ENCODE peak calls at places on chromosome 3, in nine cellular contexts. R is heart left ventricle; D is GM23248; C is CD8-positive, alpha-beta T cell; J is cardiac muscle cell; F is CD4-positive, CD25-positive, alpha-beta regulatory T cell; P is transverse colon; W is left lung; Z is choroid plexus epithelial cell. S is an unnamed sample.

GRCh38 chr3:29282431-29283296 is 1.8 kb downstream of the RBMS3 start:
- DNase-seq in R (no peak), D (peak; percentile 57), C (no peak), J (peak; percentile 71), F (no peak), P (no peak), W (no peak), Z (peak; percentile 85), S (no peak)

GRCh38 chr3:11930084-11930483 is 74.1 kb upstream of the SYN2 start:
- DNase-seq in R (no peak), D (no peak), C (no peak), J (no peak), F (no peak), P (no peak), W (no peak), Z (no peak), S (no peak)

GRCh38 chr3:9163289-9163688 is 86.2 kb downstream of the SRGAP3 start:
- DNase-seq in R (no peak), D (no peak), C (no peak), J (no peak), F (no peak), P (no peak), W (no peak), Z (no peak), S (no peak)

GRCh38 chr3:104359546-104359945 is 1007.2 kb upstream of the ALCAM start:
- DNase-seq in R (no peak), D (peak; percentile 90), C (no peak), J (peak; percentile 74), F (no peak), P (no peak), W (no peak), Z (peak; percentile 96), S (no peak)

GRCh38 chr3:39479701-39480414 is 12.4 kb downstream of the MOBP start:
- DNase-seq in R (no peak), D (no peak), C (no peak), J (no peak), F (no peak), P (no peak), W (no peak), Z (no peak), S (no peak)

GRCh38 chr3:20057612-20058180 is 17.4 kb downstream of the KAT2B start:
- DNase-seq in R (no peak), D (no peak), C (no peak), J (peak; percentile 63), F (no peak), P (no peak), W (no peak), Z (peak; percentile 56), S (no peak)

GRCh38 chr3:188567478-188568195 is 413.7 kb downstream of the LPP start:
- DNase-seq in R (no peak), D (no peak), C (no peak), J (peak; percentile 33), F (no peak), P (no peak), W (no peak), Z (peak; percentile 55), S (no peak)

GRCh38 chr3:10352146-10352911 is 31.4 kb upstream of the SEC13 start:
- DNase-seq in R (no peak), D (peak; percentile 39), C (no peak), J (peak; percentile 60), F (no peak), P (no peak), W (no peak), Z (peak; percentile 98), S (no peak)

GRCh38 chr3:170864525-170865208 is 5.3 kb downstream of the RPL22L1 start:
- DNase-seq in R (no peak), D (peak; percentile 21), C (no peak), J (no peak), F (no peak), P (no peak), W (no peak), Z (no peak), S (no peak)

GRCh38 chr3:162729686-162730085 is 1233.1 kb downstream of the OTOL1 start:
- DNase-seq in R (no peak), D (peak; percentile 85), C (no peak), J (no peak), F (no peak), P (no peak), W (no peak), Z (no peak), S (no peak)

GRCh38 chr3:136261826-136262225 is 11.7 kb downstream of the PCCB start:
- DNase-seq in R (no peak), D (no peak), C (no peak), J (no peak), F (no peak), P (no peak), W (no peak), Z (no peak), S (no peak)

GRCh38 chr3:35644461-35644860 is 5.1 kb downstream of the ARPP21 start:
- DNase-seq in R (no peak), D (no peak), C (no peak), J (no peak), F (no peak), P (no peak), W (no peak), Z (no peak), S (no peak)

GRCh38 chr3:11717768-11718581 is 74.3 kb upstream of the VGLL4 start:
- DNase-seq in R (no peak), D (peak; percentile 69), C (no peak), J (peak; percentile 68), F (no peak), P (no peak), W (no peak), Z (peak; percentile 67), S (no peak)

GRCh38 chr3:83953417-83954089 is 1005.2 kb upstream of the CADM2 start:
- DNase-seq in R (no peak), D (no peak), C (no peak), J (no peak), F (no peak), P (no peak), W (no peak), Z (peak; percentile 20), S (no peak)

GRCh38 chr3:14405120-14405885 is 2.9 kb downstream of the SLC6A6 start:
- DNase-seq in R (no peak), D (peak; percentile 38), C (no peak), J (peak; percentile 44), F (no peak), P (no peak), W (no peak), Z (no peak), S (no peak)
- H3K4me3 ChIP-seq in R (peak overlapping the region; percentile 92), D (peak overlapping the region; percentile 73), C (no peak overlapping the region), J (no peak overlapping the region), F (peak overlapping the region; percentile 94), P (no peak overlapping the region), W (peak overlapping the region; percentile 80), Z (no peak overlapping the region), S (peak overlapping the region; percentile 97)

DNA sequence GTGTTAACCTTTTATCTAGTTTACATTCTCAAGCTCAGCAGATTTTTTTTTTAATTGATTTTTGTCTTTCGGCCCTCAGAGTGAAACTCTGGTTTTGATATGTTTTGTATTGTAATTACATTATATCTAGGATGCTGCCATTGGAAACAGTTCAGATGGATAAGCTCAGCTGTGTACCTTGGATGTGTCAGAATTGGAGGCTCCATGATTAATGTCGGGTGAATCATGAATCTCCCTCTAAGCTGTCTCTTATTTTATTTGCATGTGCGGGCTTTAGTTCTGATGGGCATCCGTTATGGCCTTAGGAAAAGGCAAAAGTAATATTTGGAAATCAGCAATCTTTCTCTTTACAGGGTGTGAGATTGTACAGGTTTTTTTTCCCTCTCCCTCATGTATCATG is 4.2 kb downstream of the PTPRG start:
- DNase-seq in R (no peak), D (peak; percentile 27), C (no peak), J (no peak), F (no peak), P (no peak), W (no peak), Z (no peak), S (no peak)
- H3K4me3 ChIP-seq in R (no peak overlapping the region), D (no peak overlapping the region), C (no peak overlapping the region), J (no peak overlapping the region), F (no peak overlapping the region), P (no peak overlapping the region), W (no peak overlapping the region), Z (no peak overlapping the region), S (no peak overlapping the region)

DNA sequence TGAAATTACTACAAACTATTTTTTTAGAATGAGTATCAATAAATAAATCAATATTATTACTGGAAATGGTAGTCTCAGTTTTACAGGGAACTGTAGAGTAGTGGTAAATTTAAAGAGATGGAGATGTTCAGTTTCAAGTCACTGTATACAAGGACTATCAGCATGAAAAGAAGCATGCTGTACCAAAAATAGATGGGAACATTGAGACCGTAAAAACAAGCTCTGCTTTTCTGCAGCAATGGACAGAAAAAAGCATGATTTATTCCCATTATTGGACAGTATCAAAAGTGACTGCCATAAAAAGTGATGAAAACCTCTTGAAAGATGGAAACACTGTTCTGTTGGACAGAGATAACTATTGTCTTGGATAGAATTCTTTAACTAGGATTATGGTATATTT is 187.2 kb downstream of the EPHA6 start:
- DNase-seq in R (no peak), D (no peak), C (no peak), J (no peak), F (no peak), P (no peak), W (no peak), Z (no peak), S (no peak)
- H3K4me3 ChIP-seq in R (no peak overlapping the region), D (no peak overlapping the region), C (no peak overlapping the region), J (no peak overlapping the region), F (no peak overlapping the region), P (no peak overlapping the region), W (no peak overlapping the region), Z (no peak overlapping the region), S (no peak overlapping the region)

GRCh38 chr3:129313983-129314756 is 35.5 kb downstream of the HMCES start:
- DNase-seq in R (no peak), D (peak; percentile 56), C (no peak), J (peak; percentile 32), F (no peak), P (peak; percentile 27), W (no peak), Z (peak; percentile 46), S (no peak)

GRCh38 chr3:129314757-129315385 is 36.2 kb downstream of the HMCES start:
- DNase-seq in R (peak; percentile 92), D (peak; percentile 92), C (no peak), J (peak; percentile 95), F (peak; percentile 51), P (peak; percentile 85), W (peak; percentile 88), Z (peak; percentile 89), S (peak; percentile 77)

GRCh38 chr3:129312021-129312639 is 33.5 kb downstream of the HMCES start:
- DNase-seq in R (no peak), D (no peak), C (no peak), J (no peak), F (no peak), P (peak; percentile 26), W (no peak), Z (no peak), S (no peak)

GRCh38 chr3:129312671-129313414 is 34.2 kb downstream of the HMCES start:
- DNase-seq in R (no peak), D (no peak), C (no peak), J (no peak), F (no peak), P (no peak), W (peak; percentile 46), Z (peak; percentile 14), S (no peak)

DNA sequence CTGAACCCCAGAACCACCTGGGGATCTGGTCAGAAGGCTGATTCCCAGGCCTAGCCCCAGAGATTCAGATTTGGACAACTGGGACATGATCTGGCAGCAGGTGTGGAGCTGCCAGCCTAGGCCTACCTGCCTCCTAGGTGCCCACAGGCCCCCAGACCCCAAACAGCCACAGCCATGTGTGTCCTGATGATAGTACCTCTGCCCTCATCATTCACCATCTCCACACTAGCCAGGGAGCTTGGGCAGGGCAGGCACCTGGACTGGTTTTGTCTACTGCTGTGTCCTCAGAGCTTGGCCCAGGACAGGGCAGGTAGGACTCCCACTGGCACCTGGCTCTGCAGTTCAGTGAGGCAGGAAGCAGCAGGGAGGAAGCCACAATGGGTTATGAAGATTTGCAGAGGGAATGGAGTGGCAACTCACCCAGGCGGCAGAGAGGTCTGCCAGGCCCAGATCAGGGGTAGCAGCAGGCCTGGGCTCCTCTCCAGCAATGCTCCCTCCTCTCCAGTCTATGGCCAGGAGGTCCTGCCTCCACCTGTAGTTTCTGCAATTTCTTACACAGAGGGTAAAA is 34.8 kb downstream of the HMCES start:
- DNase-seq in R (no peak), D (no peak), C (no peak), J (no peak), F (no peak), P (peak; percentile 31), W (no peak), Z (peak; percentile 22), S (no peak)
- H3K4me3 ChIP-seq in R (no peak overlapping the region), D (no peak overlapping the region), C (peak overlapping the region; percentile 86), J (no peak overlapping the region), F (peak overlapping the region; percentile 74), P (no peak overlapping the region), W (no peak overlapping the region), Z (no peak overlapping the region), S (no peak overlapping the region)

S was measured in Peyer's patch.